ENCODE peak calls at places on chromosomes 12 and 14, in six cellular contexts. One of them, this sample, is unnamed.

GRCh38 chr14:23080474-23080873 is 14.5 kb downstream of the ACIN1 start:
- DNase-seq in MM.1S: no peak
- DNase-seq in BJ: no peak
- DNase-seq in AG10803: no peak
- DNase-seq in gastrocnemius medialis: no peak
- DNase-seq in AG09319: no peak
- DNase-seq in this sample: no peak

GRCh38 chr12:38386238-38386985 is 69.8 kb downstream of the ALG10B start:
- DNase-seq in AG10803: no peak
- DNase-seq in MM.1S: peak; percentile 51
- DNase-seq in gastrocnemius medialis: no peak
- DNase-seq in AG09319: no peak
- DNase-seq in BJ: no peak
- DNase-seq in this sample: no peak

GRCh38 chr14:22995889-22996611 is 13.7 kb upstream of the AJUBA start:
- DNase-seq in gastrocnemius medialis: no peak
- DNase-seq in BJ: no peak
- DNase-seq in AG10803: no peak
- DNase-seq in MM.1S: no peak
- DNase-seq in AG09319: no peak
- DNase-seq in this sample: no peak

GRCh38 chr12:98738539-98738938 is 93.4 kb downstream of the APAF1 start:
- DNase-seq in AG10803: no peak
- DNase-seq in gastrocnemius medialis: no peak
- DNase-seq in BJ: no peak
- DNase-seq in MM.1S: no peak
- DNase-seq in AG09319: no peak
- DNase-seq in this sample: no peak

GRCh38 chr14:91419044-91419397 is 1.4 kb upstream of the CCDC88C start:
- DNase-seq in BJ: no peak
- DNase-seq in MM.1S: no peak
- DNase-seq in gastrocnemius medialis: no peak
- DNase-seq in AG09319: no peak
- DNase-seq in AG10803: no peak
- DNase-seq in this sample: no peak

GRCh38 chr12:120783197-120783596 is 57.6 kb downstream of the ACADS start:
- DNase-seq in MM.1S: no peak
- DNase-seq in BJ: peak; percentile 12
- DNase-seq in AG09319: no peak
- DNase-seq in gastrocnemius medialis: no peak
- DNase-seq in AG10803: peak; percentile 20
- DNase-seq in this sample: no peak

GRCh38 chr14:72812292-72812851 is 81.5 kb downstream of the DPF3 start:
- DNase-seq in AG10803: no peak
- DNase-seq in gastrocnemius medialis: peak; percentile 93
- DNase-seq in AG09319: no peak
- DNase-seq in MM.1S: no peak
- DNase-seq in BJ: no peak
- DNase-seq in this sample: no peak

GRCh38 chr12:93540506-93540905 is 32.0 kb upstream of the SOCS2 start:
- DNase-seq in MM.1S: no peak
- DNase-seq in AG09319: no peak
- DNase-seq in BJ: no peak
- DNase-seq in AG10803: peak; percentile 45
- DNase-seq in gastrocnemius medialis: no peak
- DNase-seq in this sample: no peak

GRCh38 chr14:34650786-34651584 is 21.0 kb upstream of the SNX6 start:
- DNase-seq in gastrocnemius medialis: no peak
- DNase-seq in MM.1S: no peak
- DNase-seq in AG10803: peak; percentile 100
- DNase-seq in AG09319: peak; percentile 96
- DNase-seq in BJ: peak; percentile 97
- DNase-seq in this sample: no peak

GRCh38 chr12:104720346-104721064 is 237.6 kb downstream of the SLC41A2 start:
- DNase-seq in AG09319: no peak
- DNase-seq in BJ: no peak
- DNase-seq in MM.1S: peak; percentile 47
- DNase-seq in AG10803: peak; percentile 49
- DNase-seq in gastrocnemius medialis: no peak
- DNase-seq in this sample: peak; percentile 49

GRCh38 chr12:4918950-4919660 is 9.4 kb downstream of the KCNA1 start:
- DNase-seq in MM.1S: no peak
- DNase-seq in BJ: no peak
- DNase-seq in AG10803: peak; percentile 7
- DNase-seq in gastrocnemius medialis: no peak
- DNase-seq in AG09319: no peak
- DNase-seq in this sample: no peak

GRCh38 chr12:55932546-55932919 is 1.6 kb downstream of the DGKA start:
- DNase-seq in gastrocnemius medialis: no peak
- DNase-seq in BJ: no peak
- DNase-seq in AG09319: no peak
- DNase-seq in MM.1S: no peak
- DNase-seq in AG10803: peak; percentile 46
- DNase-seq in this sample: peak; percentile 61

GRCh38 chr12:79737875-79738718 is 47.3 kb upstream of the PAWR start:
- DNase-seq in MM.1S: peak; percentile 65
- DNase-seq in BJ: no peak
- DNase-seq in AG10803: peak; percentile 59
- DNase-seq in gastrocnemius medialis: no peak
- DNase-seq in AG09319: no peak
- DNase-seq in this sample: peak; percentile 57

GRCh38 chr12:8709124-8709830 is 11.5 kb downstream of the RIMKLB start:
- DNase-seq in BJ: peak; percentile 13
- DNase-seq in MM.1S: no peak
- DNase-seq in AG09319: no peak
- DNase-seq in AG10803: peak; percentile 35
- DNase-seq in gastrocnemius medialis: no peak
- DNase-seq in this sample: no peak

GRCh38 chr12:9649532-9649940 is 20.0 kb upstream of the CLEC2D start:
- DNase-seq in AG09319: no peak
- DNase-seq in AG10803: no peak
- DNase-seq in gastrocnemius medialis: no peak
- DNase-seq in MM.1S: peak; percentile 34
- DNase-seq in BJ: no peak
- DNase-seq in this sample: peak; percentile 41

GRCh38 chr14:75821828-75822521 is 159.8 kb downstream of the TGFB3 start:
- DNase-seq in gastrocnemius medialis: no peak
- DNase-seq in AG10803: peak; percentile 44
- DNase-seq in AG09319: no peak
- DNase-seq in MM.1S: no peak
- DNase-seq in BJ: peak; percentile 58
- DNase-seq in this sample: no peak

GRCh38 chr12:40834321-40834720 is 142.1 kb downstream of the CNTN1 start:
- DNase-seq in AG10803: no peak
- DNase-seq in gastrocnemius medialis: no peak
- DNase-seq in AG09319: no peak
- DNase-seq in MM.1S: no peak
- DNase-seq in BJ: no peak
- DNase-seq in this sample: no peak

GRCh38 chr14:39229222-39229543 is 4.5 kb upstream of the MIA2 start:
- DNase-seq in AG10803: peak; percentile 17
- DNase-seq in MM.1S: no peak
- DNase-seq in gastrocnemius medialis: no peak
- DNase-seq in BJ: no peak
- DNase-seq in AG09319: no peak
- DNase-seq in this sample: peak; percentile 30

GRCh38 chr12:66302827-66303169 is 505 bp downstream of the HELB start:
- DNase-seq in AG10803: no peak
- DNase-seq in gastrocnemius medialis: no peak
- DNase-seq in BJ: no peak
- DNase-seq in MM.1S: no peak
- DNase-seq in AG09319: no peak
- DNase-seq in this sample: no peak

GRCh38 chr14:86357119-86357518 is 827.2 kb downstream of the FLRT2 start:
- DNase-seq in gastrocnemius medialis: no peak
- DNase-seq in BJ: no peak
- DNase-seq in AG10803: no peak
- DNase-seq in MM.1S: no peak
- DNase-seq in AG09319: no peak
- DNase-seq in this sample: no peak

GRCh38 chr12:91109148-91109564 is 2.1 kb downstream of the LUM start:
- DNase-seq in MM.1S: peak; percentile 55
- DNase-seq in gastrocnemius medialis: peak; percentile 11
- DNase-seq in BJ: peak; percentile 58
- DNase-seq in AG09319: no peak
- DNase-seq in AG10803: peak; percentile 83
- DNase-seq in this sample: peak; percentile 24

GRCh38 chr12:82565982-82566381 is 120.7 kb upstream of the TMTC2 start:
- DNase-seq in AG10803: no peak
- DNase-seq in BJ: no peak
- DNase-seq in AG09319: no peak
- DNase-seq in MM.1S: no peak
- DNase-seq in gastrocnemius medialis: no peak
- DNase-seq in this sample: no peak

GRCh38 chr14:85590784-85591183 is 60.8 kb downstream of the FLRT2 start:
- DNase-seq in AG10803: no peak
- DNase-seq in gastrocnemius medialis: no peak
- DNase-seq in AG09319: no peak
- DNase-seq in BJ: no peak
- DNase-seq in MM.1S: no peak
- DNase-seq in this sample: no peak

GRCh38 chr12:131422185-131422515 is 288.7 kb upstream of the SFSWAP start:
- DNase-seq in AG09319: no peak
- DNase-seq in AG10803: no peak
- DNase-seq in MM.1S: no peak
- DNase-seq in gastrocnemius medialis: no peak
- DNase-seq in BJ: no peak
- DNase-seq in this sample: no peak

GRCh38 chr12:39112064-39112463 is 206.7 kb upstream of the CPNE8 start:
- DNase-seq in AG10803: no peak
- DNase-seq in MM.1S: no peak
- DNase-seq in AG09319: no peak
- DNase-seq in BJ: no peak
- DNase-seq in gastrocnemius medialis: no peak
- DNase-seq in this sample: no peak

GRCh38 chr12:122867701-122868461 is 28.0 kb downstream of the VPS37B start:
- DNase-seq in AG09319: no peak
- DNase-seq in BJ: no peak
- DNase-seq in gastrocnemius medialis: no peak
- DNase-seq in AG10803: no peak
- DNase-seq in MM.1S: no peak
- DNase-seq in this sample: no peak
- TF ChIP-seq CTCF in AG09319: no peak
- TF ChIP-seq CTCF in BJ: no peak
- TF ChIP-seq CTCF in gastrocnemius medialis: peak; percentile 20
- TF ChIP-seq CTCF in AG10803: no peak
- TF ChIP-seq CTCF in MM.1S: no peak
- TF ChIP-seq CTCF in this sample: no peak

DNA sequence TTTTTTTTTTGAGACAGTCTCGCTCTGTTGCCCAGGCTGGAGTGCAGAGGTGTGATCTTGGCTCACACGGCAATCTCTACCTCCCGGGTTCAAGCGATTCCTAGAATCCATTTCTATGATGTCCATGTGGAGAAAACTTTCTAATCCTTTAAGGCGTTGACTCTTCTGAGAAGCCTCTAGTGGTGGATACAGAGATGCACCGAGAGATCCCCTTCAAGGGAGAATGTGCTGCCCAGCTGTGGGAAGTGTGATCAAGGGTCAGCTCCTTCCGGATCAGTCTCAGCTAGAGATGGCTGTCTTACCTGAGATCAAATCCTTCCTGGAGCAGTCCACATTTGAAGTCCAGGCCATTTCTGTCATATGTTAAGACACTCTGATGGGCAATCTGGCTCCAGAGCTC is 92.7 kb upstream of the HECTD1 start:
- DNase-seq in gastrocnemius medialis: no peak
- DNase-seq in AG10803: peak; percentile 11
- DNase-seq in AG09319: no peak
- DNase-seq in MM.1S: no peak
- DNase-seq in BJ: no peak
- DNase-seq in this sample: no peak
- TF ChIP-seq CTCF in gastrocnemius medialis: no peak
- TF ChIP-seq CTCF in AG10803: peak; percentile 29
- TF ChIP-seq CTCF in AG09319: peak; percentile 6
- TF ChIP-seq CTCF in MM.1S: no peak
- TF ChIP-seq CTCF in BJ: peak; percentile 3
- TF ChIP-seq CTCF in this sample: no peak

DNA sequence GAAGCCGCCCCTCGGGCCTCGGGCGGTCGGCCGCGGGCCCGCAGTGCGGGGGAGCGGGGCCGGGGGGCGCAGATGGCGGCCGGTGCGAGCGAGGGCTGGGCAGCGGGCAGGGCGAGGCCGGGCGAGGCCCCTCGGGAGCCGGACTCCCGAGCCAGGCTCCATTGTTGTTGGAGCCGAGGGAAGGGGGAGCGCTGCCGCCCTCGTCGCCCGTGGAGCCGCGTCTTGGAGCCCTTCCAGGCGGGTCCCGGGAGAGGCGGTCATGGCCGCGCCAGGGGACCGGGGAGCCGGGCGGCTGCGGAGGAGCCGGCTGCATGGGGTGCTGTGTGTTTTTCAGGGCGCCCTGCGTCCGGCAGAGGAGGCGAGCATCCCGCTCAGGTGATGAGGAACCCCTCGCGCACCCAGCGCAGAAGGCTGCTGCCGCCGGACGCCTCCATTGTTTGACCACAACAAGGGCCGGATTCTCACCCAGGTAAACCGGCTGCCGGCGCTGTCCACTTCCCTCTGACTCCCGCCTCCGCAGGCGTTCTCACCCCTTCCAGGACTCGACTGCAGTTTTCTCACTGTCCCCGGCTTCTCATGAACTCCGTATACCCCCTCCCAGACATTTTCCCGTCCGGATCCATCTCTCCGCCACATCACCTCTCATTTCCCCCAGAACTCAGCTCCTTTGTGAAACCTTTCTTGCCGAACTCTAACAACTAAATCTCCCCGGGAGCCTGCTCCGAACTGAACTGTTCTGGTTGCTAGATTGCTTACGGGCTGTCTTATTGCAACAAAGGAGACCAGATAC is 732 bp downstream of the ZNF664 start:
- DNase-seq in BJ: no peak
- DNase-seq in gastrocnemius medialis: no peak
- DNase-seq in AG10803: peak; percentile 6
- DNase-seq in MM.1S: no peak
- DNase-seq in AG09319: no peak
- DNase-seq in this sample: peak; percentile 30
- TF ChIP-seq CTCF in BJ: no peak
- TF ChIP-seq CTCF in gastrocnemius medialis: no peak
- TF ChIP-seq CTCF in AG10803: no peak
- TF ChIP-seq CTCF in MM.1S: no peak
- TF ChIP-seq CTCF in AG09319: no peak
- TF ChIP-seq CTCF in this sample: no peak

DNA sequence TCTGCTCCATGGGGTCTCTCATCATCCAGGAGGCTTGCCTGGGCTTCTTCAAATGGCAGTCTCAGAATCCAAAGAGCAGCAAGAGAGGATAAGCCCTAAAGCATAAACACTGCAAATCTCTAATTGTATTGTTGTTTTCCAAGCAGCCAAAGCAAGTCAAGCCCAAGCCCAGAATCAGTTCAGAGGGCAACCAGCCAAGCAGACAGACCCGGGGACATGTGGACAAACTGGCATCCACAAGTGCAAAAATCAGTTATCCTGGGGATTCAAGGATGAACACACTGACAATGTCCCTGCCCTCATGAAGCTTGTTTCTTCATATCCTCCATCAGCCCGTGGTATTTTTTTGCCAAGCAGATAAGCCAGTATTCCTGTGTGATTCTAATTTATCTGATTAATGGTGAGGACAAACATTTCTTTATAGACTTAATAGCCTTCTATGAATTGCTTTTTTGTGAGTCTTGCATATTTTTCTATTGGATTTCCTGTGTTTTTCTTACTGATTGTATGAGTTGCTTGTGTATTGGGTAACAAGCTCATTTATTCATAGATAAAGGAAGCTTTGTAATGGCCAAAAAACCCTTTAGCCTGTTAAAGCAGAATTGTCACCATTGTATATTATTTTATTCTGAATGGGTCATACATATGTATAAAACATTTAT is 262.4 kb downstream of the GXYLT1 start:
- DNase-seq in AG09319: no peak
- DNase-seq in AG10803: no peak
- DNase-seq in MM.1S: no peak
- DNase-seq in BJ: no peak
- DNase-seq in gastrocnemius medialis: no peak
- DNase-seq in this sample: no peak
- TF ChIP-seq CTCF in AG09319: no peak
- TF ChIP-seq CTCF in AG10803: no peak
- TF ChIP-seq CTCF in MM.1S: no peak
- TF ChIP-seq CTCF in BJ: no peak
- TF ChIP-seq CTCF in gastrocnemius medialis: no peak
- TF ChIP-seq CTCF in this sample: no peak

This sample was measured in GM20000.